ENCODE peak calls at places on chromosome 18, in nine cellular contexts. B is NCI-H2029, I is endothelial cell, Y is H1, P is AG09309, K is T-helper 1 cell, D is frontal cortex, E is NCI-H1105 treated with DMSO at 0.1 percent for 48 hours, J is ELR. Z is an unnamed sample.

GRCh38 chr18:23196119-23197004 is 61.1 kb downstream of the CABLES1 start:
- DNase-seq in Y (peak), B (no peak), K (no peak), D (no peak), J (no peak), I (no peak), E (no peak), P (no peak), Z (no peak)

GRCh38 chr18:3321133-3321812 is 59.3 kb downstream of the MYL12B start:
- DNase-seq in E (peak), D (no peak), Y (no peak), P (peak), J (peak), K (no peak), B (peak), I (no peak), Z (no peak)

GRCh38 chr18:66724664-66725356 is 120.9 kb upstream of the CDH19 start:
- DNase-seq in P (no peak), B (no peak), E (no peak), K (no peak), J (no peak), Y (no peak), D (no peak), I (no peak), Z (peak)

GRCh38 chr18:61998957-61999356 is 106.2 kb upstream of the RNF152 start:
- DNase-seq in P (peak), D (no peak), J (peak), B (no peak), E (no peak), K (no peak), Y (no peak), I (no peak), Z (no peak)

GRCh38 chr18:59318460-59318859 is at the start of gene CPLX4:
- DNase-seq in I (no peak), B (no peak), D (no peak), J (no peak), K (no peak), P (no peak), Y (no peak), E (no peak), Z (no peak)

GRCh38 chr18:9577361-9577760 is 37.0 kb downstream of the PPP4R1 start:
- DNase-seq in P (no peak), E (no peak), K (no peak), J (no peak), I (no peak), Y (no peak), D (no peak), B (no peak), Z (no peak)

GRCh38 chr18:13622751-13623150 is 103.6 kb downstream of the FAM210A start:
- DNase-seq in K (no peak), I (no peak), B (no peak), J (no peak), D (no peak), P (no peak), Y (no peak), E (no peak), Z (no peak)

GRCh38 chr18:49747876-49748275 is 65.5 kb downstream of the ACAA2 start:
- DNase-seq in K (no peak), Y (no peak), B (no peak), E (no peak), D (no peak), P (no peak), J (peak), I (no peak), Z (peak)

GRCh38 chr18:12304351-12305210 is 3.5 kb upstream of the TUBB6 start:
- DNase-seq in E (peak), K (no peak), I (no peak), P (no peak), J (no peak), B (peak), D (no peak), Y (no peak), Z (peak)

GRCh38 chr18:25351773-25352628 is at the start of gene ZNF521:
- DNase-seq in J (peak), K (no peak), P (peak), E (peak), B (peak), I (peak), D (peak), Y (peak), Z (peak)

GRCh38 chr18:69958422-69958821 is 10.7 kb upstream of the CD226 start:
- DNase-seq in J (no peak), Y (no peak), E (no peak), B (no peak), P (no peak), D (no peak), I (no peak), K (no peak), Z (no peak)

GRCh38 chr18:68083776-68084175 is 567.3 kb upstream of the DSEL start:
- DNase-seq in D (no peak), I (no peak), B (no peak), K (no peak), J (no peak), P (no peak), Y (no peak), E (no peak), Z (no peak)

GRCh38 chr18:26869640-26870039 is 4.1 kb upstream of the AQP4 start:
- DNase-seq in D (no peak), Y (no peak), B (no peak), E (no peak), P (no peak), K (no peak), I (no peak), J (no peak), Z (no peak)

GRCh38 chr18:649341-649740 is 8.1 kb upstream of the TYMS start:
- DNase-seq in K (no peak), D (no peak), B (peak), E (no peak), Y (no peak), P (no peak), I (no peak), J (peak), Z (no peak)

GRCh38 chr18:7645756-7646155 is 78.6 kb downstream of the PTPRM start:
- DNase-seq in Y (no peak), D (no peak), E (peak), P (no peak), I (no peak), K (no peak), B (peak), J (no peak), Z (no peak)

GRCh38 chr18:41939326-41939725 is 15.7 kb upstream of the PIK3C3 start:
- DNase-seq in P (no peak), Y (no peak), D (no peak), I (no peak), J (peak), K (no peak), B (no peak), E (no peak), Z (no peak)

GRCh38 chr18:51486735-51487366 is 289.4 kb upstream of the MEX3C start:
- DNase-seq in Y (no peak), D (no peak), E (no peak), J (no peak), I (no peak), P (no peak), K (no peak), B (no peak), Z (no peak)

GRCh38 chr18:7269903-7270302 is 39.0 kb downstream of the LRRC30 start:
- DNase-seq in I (no peak), E (no peak), K (no peak), D (no peak), B (no peak), P (no peak), Y (no peak), J (no peak), Z (no peak)

GRCh38 chr18:32771871-32772499 is 838 bp downstream of the KLHL14 start:
- DNase-seq in I (peak), P (no peak), K (no peak), J (no peak), D (peak), E (peak), Y (peak), B (no peak), Z (no peak)

GRCh38 chr18:10560457-10561045 is 34.7 kb downstream of the NAPG start:
- DNase-seq in J (peak), B (peak), Y (peak), I (peak), P (no peak), E (peak), K (no peak), D (peak), Z (peak)

GRCh38 chr18:76262956-76263955 is 231.8 kb downstream of the ZNF516 start:
- DNase-seq in J (no peak), D (no peak), B (no peak), I (no peak), E (no peak), K (no peak), Y (no peak), P (no peak), Z (no peak)

GRCh38 chr18:23852236-23853045 is 162.1 kb upstream of the TTC39C start:
- DNase-seq in B (no peak), K (no peak), E (no peak), J (no peak), D (no peak), P (no peak), Y (no peak), I (no peak), Z (no peak)

GRCh38 chr18:55748227-55748738 is 160.3 kb upstream of the TCF4 start:
- DNase-seq in E (no peak), I (no peak), Y (no peak), B (no peak), J (no peak), D (no peak), K (no peak), P (no peak), Z (no peak)

GRCh38 chr18:70462078-70462439 is 173.2 kb downstream of the SOCS6 start:
- DNase-seq in J (no peak), D (no peak), B (no peak), Y (no peak), P (no peak), K (no peak), E (no peak), I (no peak), Z (no peak)

GRCh38 chr18:9643549-9643948 is 29.2 kb upstream of the PPP4R1 start:
- DNase-seq in P (peak), J (peak), Y (no peak), K (no peak), I (no peak), B (peak), E (no peak), D (no peak), Z (no peak)

GRCh38 chr18:45771587-45771986 is 47.6 kb downstream of the SLC14A1 start:
- DNase-seq in B (no peak), J (no peak), Y (no peak), D (no peak), I (no peak), K (no peak), E (no peak), P (no peak), Z (no peak)

GRCh38 chr18:46859855-46860254 is 57.5 kb downstream of the PIAS2 start:
- DNase-seq in E (no peak), B (no peak), I (no peak), D (no peak), P (no peak), Y (no peak), K (no peak), J (no peak), Z (no peak)

GRCh38 chr18:31303771-31304170 is 14.2 kb upstream of the DSG1 start:
- DNase-seq in D (no peak), Y (no peak), B (no peak), K (no peak), E (no peak), J (peak), P (no peak), I (no peak), Z (no peak)

Z was measured in left lobe of liver.